ENCODE peak calls at places on chromosomes 5 and 9, in six cellular contexts. B is dorsolateral prefrontal cortex, F is AG10803, T is NCI-H460, M is BJ, L is cerebellum. S is an unnamed sample.

GRCh38 chr5:134247825-134248224 is 22.0 kb upstream of the PPP2CA start:
- DNase-seq in B (peak), F (no peak), T (no peak), M (no peak), L (no peak), S (no peak)

GRCh38 chr5:149455889-149456409 is 76.9 kb upstream of the IL17B start:
- DNase-seq in B (no peak), F (peak), T (no peak), M (no peak), L (no peak), S (no peak)

GRCh38 chr5:81068635-81069034 is 108.5 kb downstream of the RASGRF2 start:
- DNase-seq in B (no peak), F (no peak), T (no peak), M (no peak), L (no peak), S (no peak)

GRCh38 chr9:37329576-37329975 is 92.9 kb upstream of the GRHPR start:
- DNase-seq in B (no peak), F (peak), T (peak), M (no peak), L (no peak), S (peak)

GRCh38 chr9:131395027-131395744 is 1.3 kb downstream of the PRRC2B start:
- DNase-seq in B (no peak), F (no peak), T (no peak), M (no peak), L (no peak), S (peak)

GRCh38 chr9:71936066-71936465 is 24.6 kb downstream of the C9orf85 start:
- DNase-seq in B (no peak), F (no peak), T (no peak), M (no peak), L (no peak), S (no peak)

GRCh38 chr9:79123419-79123818 is 448.3 kb upstream of the TLE4 start:
- DNase-seq in B (no peak), F (no peak), T (no peak), M (no peak), L (no peak), S (no peak)

GRCh38 chr5:95838552-95838951 is 16.0 kb upstream of the GLRX start:
- DNase-seq in B (no peak), F (no peak), T (no peak), M (no peak), L (no peak), S (no peak)

GRCh38 chr5:82613886-82614285 is 335.7 kb upstream of the RPS23 start:
- DNase-seq in B (no peak), F (no peak), T (no peak), M (no peak), L (no peak), S (no peak)

GRCh38 chr5:148963679-148964078 is 99.2 kb downstream of the SH3TC2 start:
- DNase-seq in B (no peak), F (no peak), T (no peak), M (no peak), L (no peak), S (no peak)

GRCh38 chr5:138334867-138335447 is 3.1 kb upstream of the FAM53C start:
- DNase-seq in B (no peak), F (no peak), T (no peak), M (no peak), L (no peak), S (peak)

GRCh38 chr9:99801775-99802174 is 19.9 kb upstream of the NR4A3 start:
- DNase-seq in B (no peak), F (no peak), T (no peak), M (no peak), L (no peak), S (no peak)

GRCh38 chr9:120526493-120526892 is 53.5 kb downstream of the CDK5RAP2 start:
- DNase-seq in B (no peak), F (no peak), T (no peak), M (no peak), L (no peak), S (no peak)

GRCh38 chr5:10218658-10219057 is 31.0 kb downstream of the ATPSCKMT start:
- DNase-seq in B (no peak), F (no peak), T (no peak), M (no peak), L (no peak), S (no peak)

GRCh38 chr5:122816726-122817125 is 28.7 kb upstream of the SNX24 start:
- DNase-seq in B (no peak), F (no peak), T (no peak), M (no peak), L (no peak), S (no peak)

GRCh38 chr5:164203581-164204225 is 698.3 kb downstream of the MAT2B start:
- DNase-seq in B (no peak), F (no peak), T (no peak), M (no peak), L (no peak), S (peak)

GRCh38 chr5:81751009-81751835 is at the start of gene SSBP2:
- DNase-seq in B (peak), F (peak), T (peak), M (peak), L (peak), S (peak)

GRCh38 chr5:144028644-144029043 is 141.8 kb downstream of the YIPF5 start:
- DNase-seq in B (no peak), F (peak), T (no peak), M (peak), L (no peak), S (no peak)

GRCh38 chr5:120479066-120479465 is 15.0 kb downstream of the PRR16 start:
- DNase-seq in B (no peak), F (peak), T (no peak), M (no peak), L (no peak), S (no peak)

GRCh38 chr5:150579462-150580400 is 60.7 kb upstream of the SYNPO start:
- DNase-seq in B (no peak), F (no peak), T (no peak), M (no peak), L (no peak), S (no peak)

GRCh38 chr5:152274206-152274605 is 130.9 kb downstream of the NMUR2 start:
- DNase-seq in B (no peak), F (no peak), T (no peak), M (no peak), L (no peak), S (no peak)

GRCh38 chr9:78215706-78216105 is 20.2 kb upstream of the CEP78 start:
- DNase-seq in B (no peak), F (peak), T (no peak), M (peak), L (no peak), S (no peak)

GRCh38 chr5:51960617-51961115 is 577.4 kb downstream of the ISL1 start:
- DNase-seq in B (no peak), F (no peak), T (peak), M (peak), L (no peak), S (peak)

GRCh38 chr9:108994695-108995094 is 18.6 kb downstream of the CTNNAL1 start:
- DNase-seq in B (no peak), F (peak), T (no peak), M (no peak), L (no peak), S (no peak)

GRCh38 chr5:2393556-2393955 is 357.9 kb downstream of the IRX2 start:
- DNase-seq in B (no peak), F (no peak), T (no peak), M (no peak), L (no peak), S (no peak)

GRCh38 chr9:70021026-70021571 is 22.5 kb upstream of the MAMDC2 start:
- DNase-seq in B (no peak), F (peak), T (no peak), M (peak), L (no peak), S (peak)

GRCh38 chr5:101897914-101898313 is 398.2 kb downstream of the SLCO4C1 start:
- DNase-seq in B (no peak), F (no peak), T (no peak), M (no peak), L (no peak), S (no peak)

GRCh38 chr9:99112750-99113417 is 8.0 kb downstream of the TGFBR1 start:
- DNase-seq in B (no peak), F (no peak), T (no peak), M (no peak), L (no peak), S (no peak)

GRCh38 chr5:175866377-175866907 is 4.9 kb upstream of the CPLX2 start:
- DNase-seq in B (no peak), F (no peak), T (no peak), M (no peak), L (no peak), S (peak)

GRCh38 chr5:33649801-33650482 is 209.2 kb downstream of the TARS1 start:
- DNase-seq in B (no peak), F (peak), T (no peak), M (peak), L (no peak), S (peak)

GRCh38 chr5:107646418-107646817 is 24.3 kb downstream of the EFNA5 start:
- DNase-seq in B (no peak), F (no peak), T (no peak), M (no peak), L (no peak), S (peak)

GRCh38 chr9:87861332-87861731 is 21.3 kb upstream of the SPATA31E1 start:
- DNase-seq in B (no peak), F (no peak), T (no peak), M (no peak), L (no peak), S (no peak)

GRCh38 chr5:122743231-122743630 is 31.6 kb upstream of the SNX2 start:
- DNase-seq in B (no peak), F (no peak), T (no peak), M (no peak), L (no peak), S (no peak)

GRCh38 chr5:96662725-96663513 is 743 bp downstream of the CAST start:
- DNase-seq in B (peak), F (peak), T (peak), M (no peak), L (peak), S (peak)

GRCh38 chr9:18424132-18424531 is 49.8 kb upstream of the ADAMTSL1 start:
- DNase-seq in B (no peak), F (peak), T (no peak), M (no peak), L (no peak), S (no peak)

S was measured in RWPE1.